ENCODE peak calls at places on chromosomes 2 and 18, in eight cellular contexts. E is CD8-positive, alpha-beta T cell; S is stomach; B is sigmoid colon; D is GM06990; J is WERI-Rb-1; Y is colonic mucosa; I is transverse colon. H is an unnamed sample. For H3K36me3, the result is how much of the 10 kb centered on the place peaks cover.

GRCh38 chr18:23191952-23192662 is 56.8 kb downstream of the CABLES1 start:
- DNase-seq in E (no peak), Y (peak), D (no peak), J (no peak), S (peak), B (peak), I (peak), H (no peak)

GRCh38 chr2:205496777-205497176 is 185.5 kb upstream of the NRP2 start:
- DNase-seq in J (no peak), B (no peak), D (no peak), Y (no peak), S (no peak), E (no peak), I (no peak), H (no peak)

GRCh38 chr2:38692636-38693318 is 26.9 kb downstream of the GALM start:
- DNase-seq in B (no peak), S (peak), D (no peak), J (no peak), E (no peak), I (peak), Y (peak), H (no peak)

GRCh38 chr2:143572421-143572820 is 443.2 kb downstream of the ARHGAP15 start:
- DNase-seq in B (no peak), I (no peak), J (no peak), S (no peak), D (no peak), Y (no peak), E (no peak), H (no peak)

GRCh38 chr2:228479014-228479413 is 297.5 kb upstream of the SPHKAP start:
- DNase-seq in E (no peak), I (no peak), B (no peak), Y (no peak), S (no peak), J (no peak), D (no peak), H (no peak)

GRCh38 chr2:217826505-217826904 is 176.3 kb downstream of the TNS1 start:
- DNase-seq in I (peak), E (no peak), Y (peak), S (no peak), B (peak), D (no peak), J (no peak), H (peak)

GRCh38 chr2:47073641-47074040 is 81.5 kb downstream of the STPG4 start:
- DNase-seq in S (no peak), E (no peak), J (no peak), D (no peak), I (peak), B (no peak), Y (peak), H (no peak)

GRCh38 chr18:33116376-33116775 is 324.1 kb downstream of the CCDC178 start:
- DNase-seq in E (no peak), S (peak), B (no peak), I (peak), D (no peak), Y (peak), J (peak), H (peak)

GRCh38 chr18:60554961-60555360 is 182.4 kb upstream of the MC4R start:
- DNase-seq in E (no peak), D (no peak), Y (no peak), B (no peak), I (no peak), S (no peak), J (peak), H (no peak)

GRCh38 chr2:20642026-20642971 is 8.6 kb downstream of the HS1BP3 start:
- DNase-seq in J (peak), Y (peak), I (peak), B (peak), E (peak), D (peak), S (peak), H (peak)

GRCh38 chr2:61898810-61899209 is 6.7 kb upstream of the COMMD1 start:
- DNase-seq in J (peak), E (no peak), S (no peak), D (no peak), B (no peak), Y (no peak), I (no peak), H (no peak)

GRCh38 chr18:13464432-13465125 is 246.0 kb downstream of the LDLRAD4 start:
- DNase-seq in S (peak), B (peak), Y (peak), D (peak), J (no peak), E (peak), I (peak), H (peak)

GRCh38 chr2:63613391-63613901 is 24.7 kb downstream of the MDH1 start:
- DNase-seq in D (no peak), E (no peak), S (no peak), Y (no peak), J (no peak), B (no peak), I (no peak), H (no peak)

GRCh38 chr18:8519102-8519501 is 90.1 kb upstream of the RAB12 start:
- DNase-seq in E (no peak), D (no peak), S (no peak), J (no peak), Y (no peak), B (peak), I (no peak), H (no peak)

GRCh38 chr18:62187543-62188378 is 706 bp downstream of the RELCH start:
- DNase-seq in Y (peak), D (no peak), E (peak), B (no peak), J (peak), S (peak), I (peak), H (peak)

GRCh38 chr2:169528271-169528701 is 18.8 kb downstream of the KLHL41 start:
- DNase-seq in I (peak), S (peak), Y (peak), J (peak), E (peak), B (peak), D (peak), H (peak)

GRCh38 chr2:230809015-230809414 is 55.7 kb upstream of the ITM2C start:
- DNase-seq in Y (no peak), J (no peak), S (no peak), D (no peak), I (no peak), E (no peak), B (no peak), H (no peak)

GRCh38 chr2:230811508-230811907 is 53.2 kb upstream of the ITM2C start:
- DNase-seq in I (no peak), B (no peak), D (no peak), J (no peak), S (no peak), E (no peak), Y (no peak), H (no peak)

GRCh38 chr2:230814616-230815015 is 50.1 kb upstream of the ITM2C start:
- DNase-seq in D (no peak), S (no peak), B (no peak), I (no peak), Y (no peak), J (no peak), E (no peak), H (no peak)

GRCh38 chr2:230809677-230810251 is 55.0 kb upstream of the ITM2C start:
- DNase-seq in S (no peak), Y (no peak), E (no peak), B (no peak), J (no peak), I (no peak), D (no peak), H (no peak)

DNA sequence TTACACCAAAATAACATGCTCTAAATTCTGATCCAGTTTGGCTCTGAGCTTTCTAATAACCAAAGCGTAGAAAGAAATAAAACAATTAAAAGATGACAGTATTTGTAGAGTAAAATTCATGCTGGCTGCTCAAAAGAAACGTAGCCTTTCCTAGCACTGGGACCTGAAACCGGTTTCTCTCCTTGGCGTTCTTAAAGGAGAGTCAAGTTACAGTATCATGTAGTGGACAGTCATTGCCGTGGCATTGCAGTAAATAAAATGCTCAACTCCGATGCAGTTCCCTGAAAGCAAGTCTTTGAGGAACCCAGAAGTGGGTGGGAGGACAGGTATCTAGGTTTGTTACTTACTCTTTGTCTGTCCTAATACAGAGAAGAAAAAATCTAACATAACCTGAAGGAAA is 52.7 kb upstream of the ITM2C start:
- DNase-seq in J (no peak), S (no peak), E (no peak), B (no peak), D (no peak), Y (no peak), I (no peak), H (no peak)
- H3K36me3 ChIP-seq in J (under half), S (half or more), E (under half), B (half or more), D (under half), Y (under half), I (under half), H (half or more)

DNA sequence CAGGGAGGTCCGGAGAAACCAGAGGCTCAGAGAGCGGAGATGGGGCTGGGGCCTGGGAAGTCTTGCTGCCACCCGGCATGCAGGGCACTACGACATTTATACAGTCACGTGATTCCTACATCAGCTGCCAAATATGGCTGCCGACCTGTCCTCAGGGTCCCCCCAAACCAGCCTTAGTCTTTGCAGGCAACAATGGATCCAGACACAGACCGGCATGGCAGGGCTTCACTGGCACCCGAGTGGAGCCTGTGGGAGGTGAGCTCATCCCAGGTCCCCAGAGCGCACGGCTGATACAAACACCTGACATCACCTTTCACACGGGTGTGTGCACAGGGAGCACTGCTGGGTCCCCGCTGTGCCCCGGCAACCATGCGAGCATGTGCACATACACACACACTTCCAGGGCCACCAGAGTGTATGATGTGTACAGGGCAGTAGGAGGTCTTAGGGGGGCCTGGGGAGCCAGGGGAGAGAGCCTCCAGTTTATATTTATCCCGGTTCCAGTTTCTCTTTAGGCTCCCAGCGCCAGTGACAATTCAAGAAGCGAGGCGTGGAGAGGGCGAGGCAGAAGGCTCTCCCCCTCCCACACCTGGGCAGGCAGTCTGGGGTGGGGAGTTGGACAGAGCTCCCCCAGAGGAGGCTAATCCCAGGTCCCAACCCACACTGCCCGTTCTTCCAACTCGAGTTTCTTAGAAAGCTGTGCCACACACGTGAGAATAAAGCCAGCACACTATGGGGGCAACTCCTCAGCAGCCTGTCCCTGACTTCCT is 2.7 kb downstream of the SEMA4C start:
- DNase-seq in B (peak), S (no peak), E (no peak), J (no peak), I (no peak), Y (no peak), D (no peak), H (no peak)
- H3K36me3 ChIP-seq in B (half or more), S (half or more), E (under half), J (half or more), I (under half), Y (under half), D (under half), H (half or more)

GRCh38 chr2:237508361-237508760 is 21.3 kb downstream of the MLPH start:
- DNase-seq in S (no peak), J (no peak), Y (no peak), I (no peak), E (no peak), B (no peak), D (no peak), H (no peak)
- H3K36me3 ChIP-seq in S (under half), J (under half), Y (under half), I (under half), E (under half), B (under half), D (under half), H (under half)

DNA sequence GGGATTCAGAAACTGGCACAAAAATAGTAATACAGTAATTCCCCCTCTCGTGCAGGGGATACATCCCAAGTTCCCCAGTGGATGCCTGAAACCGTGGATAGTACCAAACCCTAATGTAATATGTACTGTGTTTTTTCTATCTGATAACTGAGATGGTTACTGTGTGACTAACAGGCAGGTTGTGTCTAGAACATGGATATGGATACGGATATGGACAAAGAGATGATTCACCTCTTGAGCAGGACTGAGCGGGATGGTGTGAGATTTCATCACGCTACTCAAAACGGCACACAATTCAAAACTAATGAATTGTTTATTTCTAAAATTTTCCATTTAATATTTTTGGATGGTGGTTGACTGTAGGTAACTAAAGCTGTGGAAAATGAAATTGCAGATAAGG is 3.4 kb downstream of the MBD1 start:
- DNase-seq in E (no peak), S (no peak), D (no peak), B (no peak), Y (no peak), J (no peak), I (no peak), H (no peak)
- H3K36me3 ChIP-seq in E (under half), S (half or more), D (under half), B (half or more), Y (under half), J (half or more), I (under half), H (half or more)

GRCh38 chr18:21534327-21534726 is 66.2 kb downstream of the ESCO1 start:
- DNase-seq in B (no peak), I (no peak), J (no peak), E (no peak), D (no peak), S (no peak), Y (no peak), H (no peak)
- H3K36me3 ChIP-seq in B (half or more), I (under half), J (under half), E (under half), D (under half), S (half or more), Y (under half), H (half or more)

DNA sequence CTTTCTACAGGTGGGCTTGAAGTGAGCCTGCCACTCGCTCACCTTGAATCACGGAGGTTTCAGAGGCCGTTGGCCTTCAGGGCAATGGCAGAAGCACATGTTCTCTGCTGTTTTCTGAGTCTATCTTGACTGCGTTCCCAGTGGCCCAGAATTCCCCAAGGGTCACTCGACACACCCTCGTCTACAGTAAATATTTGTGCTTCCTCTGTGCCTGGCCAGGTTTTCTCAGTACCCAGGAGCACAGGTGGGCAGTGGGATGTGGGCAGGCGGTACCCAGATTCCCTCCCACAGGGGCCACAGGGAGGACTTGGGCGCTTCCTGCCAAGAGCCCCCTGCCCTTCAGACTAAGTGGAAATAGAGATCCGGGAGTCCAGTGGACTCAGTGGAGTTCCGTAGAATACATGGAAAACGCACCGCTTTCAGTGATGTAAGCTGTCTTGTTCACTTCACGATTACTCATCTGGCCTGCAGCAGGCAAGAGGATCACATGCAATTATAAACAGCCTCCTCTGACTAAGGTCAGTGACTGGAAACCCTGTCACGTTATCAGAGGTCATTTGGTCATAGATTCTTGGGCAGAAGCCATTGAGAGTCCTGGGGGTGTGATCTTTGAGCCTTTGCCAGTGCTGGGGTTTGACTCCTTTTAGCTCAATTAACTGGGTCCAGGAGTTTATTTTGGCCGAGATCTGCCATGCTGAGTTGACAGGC is 179.8 kb downstream of the NEDD4L start:
- DNase-seq in I (peak), S (peak), D (no peak), B (no peak), E (no peak), J (no peak), Y (peak), H (peak)
- H3K36me3 ChIP-seq in I (under half), S (under half), D (under half), B (under half), E (under half), J (under half), Y (under half), H (under half)

GRCh38 chr2:70226781-70227180 is 21.6 kb downstream of the TIA1 start:
- DNase-seq in S (no peak), Y (no peak), I (no peak), B (no peak), E (no peak), J (no peak), D (no peak), H (no peak)
- H3K36me3 ChIP-seq in S (half or more), Y (under half), I (under half), B (half or more), E (under half), J (half or more), D (under half), H (half or more)

DNA sequence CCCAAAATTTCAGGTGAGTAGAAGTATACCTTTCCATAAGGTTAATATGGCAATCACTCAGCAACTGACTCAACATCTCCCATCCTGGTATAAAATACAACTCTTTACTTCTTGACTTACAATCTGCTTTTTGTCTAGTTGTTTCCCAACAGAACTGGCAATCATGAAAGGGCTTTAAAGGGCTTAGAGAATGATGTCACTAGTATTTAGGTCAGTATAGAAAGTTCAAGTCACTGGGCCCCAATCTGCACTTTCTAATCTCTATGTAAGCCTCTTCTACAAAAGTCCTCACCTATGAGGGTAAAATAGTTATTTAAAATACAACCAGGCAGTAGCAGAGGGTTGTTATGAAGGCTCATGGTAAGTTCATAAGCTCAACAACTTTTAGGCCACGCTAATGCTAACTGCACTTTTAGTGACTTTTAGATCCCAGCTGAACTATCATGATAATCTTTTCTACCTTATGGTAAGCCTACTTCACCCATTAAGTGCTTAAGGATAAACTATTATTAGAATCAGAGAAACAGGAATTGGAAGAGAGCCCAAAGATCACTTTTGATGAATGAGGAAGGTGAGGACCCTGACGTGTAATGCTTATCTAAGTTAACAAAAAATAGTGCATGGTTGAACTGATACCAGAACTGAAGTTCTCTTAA is 79.6 kb downstream of the GORASP2 start:
- DNase-seq in D (no peak), I (no peak), Y (no peak), B (no peak), E (no peak), J (peak), S (no peak), H (no peak)
- H3K36me3 ChIP-seq in D (under half), I (under half), Y (under half), B (under half), E (under half), J (under half), S (half or more), H (half or more)

GRCh38 chr2:241265506-241265905 is 50.0 kb downstream of the HDLBP start:
- DNase-seq in S (no peak), E (no peak), Y (no peak), J (no peak), D (no peak), I (no peak), B (no peak), H (no peak)

GRCh38 chr2:241260911-241261310 is 54.6 kb downstream of the HDLBP start:
- DNase-seq in S (no peak), B (no peak), D (no peak), I (no peak), Y (no peak), E (no peak), J (no peak), H (no peak)

GRCh38 chr2:241258505-241259160 is 56.8 kb downstream of the HDLBP start:
- DNase-seq in J (no peak), B (no peak), I (no peak), E (no peak), S (no peak), D (no peak), Y (no peak), H (no peak)

GRCh38 chr2:241263061-241263460 is 52.4 kb downstream of the HDLBP start:
- DNase-seq in E (no peak), I (no peak), J (no peak), B (no peak), Y (no peak), S (no peak), D (no peak), H (no peak)

DNA sequence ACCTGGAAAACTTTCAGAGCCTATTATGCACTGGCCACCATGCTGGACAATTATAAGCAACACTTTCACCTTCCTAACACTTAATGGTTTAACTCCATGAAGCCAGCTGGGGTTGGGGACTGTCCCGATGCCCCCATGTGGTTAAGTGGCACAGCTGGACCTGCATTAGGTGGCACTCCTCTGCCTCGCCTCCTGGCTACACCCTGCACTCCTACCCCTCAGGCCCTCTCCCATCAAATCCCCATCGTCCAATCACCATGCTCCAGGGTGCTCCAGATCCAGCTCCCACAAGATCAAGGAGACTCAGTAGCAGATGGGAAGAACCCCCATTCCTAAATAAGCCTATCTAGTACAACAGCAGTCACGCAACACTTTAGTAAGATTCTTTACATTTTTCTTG is 53.8 kb downstream of the HDLBP start:
- DNase-seq in D (no peak), E (no peak), Y (no peak), I (no peak), B (no peak), J (no peak), S (no peak), H (no peak)
- H3K36me3 ChIP-seq in D (under half), E (under half), Y (under half), I (under half), B (half or more), J (half or more), S (half or more), H (half or more)

H was measured in lower lobe of right lung.